ENCODE peak calls at places on chromosomes 5 and 9, in six cellular contexts. Y, L, O, C, F and G are unnamed samples.

GRCh38 chr5:10229306-10230048 is 20.2 kb downstream of the ATPSCKMT start:
- DNase-seq in Y (no peak), L (no peak), O (no peak), C (no peak), F (peak), G (no peak)

GRCh38 chr5:136123236-136123768 is 9.3 kb upstream of the SMAD5 start:
- DNase-seq in Y (no peak), L (no peak), O (no peak), C (no peak), F (peak), G (no peak)

GRCh38 chr5:103502651-103503050 is 59.9 kb downstream of the NUDT12 start:
- DNase-seq in Y (no peak), L (no peak), O (no peak), C (no peak), F (no peak), G (no peak)

GRCh38 chr5:127650649-127651048 is 1.8 kb downstream of the CTXN3 start:
- DNase-seq in Y (no peak), L (no peak), O (no peak), C (no peak), F (peak), G (no peak)

GRCh38 chr9:137612741-137613142 is 6.1 kb upstream of the EHMT1 start:
- DNase-seq in Y (no peak), L (no peak), O (no peak), C (no peak), F (no peak), G (no peak)

GRCh38 chr5:138351056-138351455 is 1.4 kb upstream of the KDM3B start:
- DNase-seq in Y (no peak), L (no peak), O (no peak), C (no peak), F (peak), G (no peak)

GRCh38 chr5:112616812-112617547 is 120.7 kb upstream of the APC start:
- DNase-seq in Y (peak), L (no peak), O (no peak), C (no peak), F (peak), G (no peak)

GRCh38 chr5:143770430-143770829 is 41.5 kb upstream of the HMHB1 start:
- DNase-seq in Y (no peak), L (no peak), O (no peak), C (no peak), F (no peak), G (no peak)

GRCh38 chr5:1414311-1415058 is 30.8 kb downstream of the SLC6A3 start:
- DNase-seq in Y (no peak), L (no peak), O (peak), C (no peak), F (no peak), G (no peak)

GRCh38 chr5:79448336-79448735 is 65.6 kb downstream of the HOMER1 start:
- DNase-seq in Y (no peak), L (no peak), O (no peak), C (no peak), F (peak), G (no peak)

GRCh38 chr5:166436857-166437256 is 1854.6 kb upstream of the WWC1 start:
- DNase-seq in Y (no peak), L (no peak), O (no peak), C (no peak), F (peak), G (no peak)

GRCh38 chr5:43674536-43674935 is 71.6 kb downstream of the NNT start:
- DNase-seq in Y (no peak), L (no peak), O (no peak), C (no peak), F (no peak), G (no peak)

GRCh38 chr5:77155179-77155839 is 55.2 kb upstream of the PDE8B start:
- DNase-seq in Y (no peak), L (no peak), O (no peak), C (no peak), F (no peak), G (no peak)

GRCh38 chr5:122532035-122532434 is 220.0 kb downstream of the SNCAIP start:
- DNase-seq in Y (no peak), L (no peak), O (no peak), C (no peak), F (no peak), G (no peak)

GRCh38 chr5:112929336-112930081 is 7.5 kb upstream of the REEP5 start:
- DNase-seq in Y (no peak), L (no peak), O (no peak), C (no peak), F (no peak), G (no peak)